ENCODE peak calls at places on chromosome 6, in five cellular contexts. N, J, M, T and E are unnamed samples.

GRCh38 chr6:835476-836160 is 142.7 kb upstream of the EXOC2 start:
- DNase-seq in N (no peak), J (no peak), M (no peak), T (no peak), E (no peak)

GRCh38 chr6:7532232-7532631 is 9.2 kb upstream of the DSP start:
- DNase-seq in N (no peak), J (no peak), M (no peak), T (no peak), E (no peak)

GRCh38 chr6:108731229-108731565 is 117.0 kb upstream of the ARMC2 start:
- DNase-seq in N (no peak), J (no peak), M (no peak), T (no peak), E (no peak)

GRCh38 chr6:116434056-116434725 is 27.0 kb upstream of the CALHM6 start:
- DNase-seq in N (no peak), J (no peak), M (no peak), T (no peak), E (no peak)

GRCh38 chr6:142946924-142947701 is 2.1 kb upstream of the HIVEP2 start:
- DNase-seq in N (no peak), J (no peak), M (peak; percentile 67), T (peak; percentile 66), E (no peak)

GRCh38 chr6:20400476-20401402 is 940 bp upstream of the E2F3 start:
- DNase-seq in N (peak; percentile 84), J (no peak), M (peak; percentile 50), T (peak; percentile 79), E (peak; percentile 65)

GRCh38 chr6:87151786-87152527 is 3.4 kb upstream of the ZNF292 start:
- DNase-seq in N (no peak), J (no peak), M (no peak), T (no peak), E (peak; percentile 47)

GRCh38 chr6:26472549-26473245 is 14.9 kb downstream of the BTN2A1 start:
- DNase-seq in N (no peak), J (no peak), M (no peak), T (no peak), E (no peak)

GRCh38 chr6:33117826-33118277 is 42.1 kb downstream of the HLA-DPB1 start:
- DNase-seq in N (no peak), J (peak; percentile 27), M (no peak), T (no peak), E (no peak)

GRCh38 chr6:97312241-97312640 is 29.2 kb upstream of the MMS22L start:
- DNase-seq in N (no peak), J (no peak), M (no peak), T (no peak), E (no peak)

GRCh38 chr6:2632368-2632767 is 118.4 kb downstream of the MYLK4 start:
- DNase-seq in N (no peak), J (no peak), M (no peak), T (no peak), E (no peak)

GRCh38 chr6:121521164-121521555 is 85.7 kb downstream of the GJA1 start:
- DNase-seq in N (no peak), J (no peak), M (no peak), T (no peak), E (no peak)

GRCh38 chr6:13724174-13724573 is 12.5 kb upstream of the RANBP9 start:
- DNase-seq in N (peak; percentile 85), J (no peak), M (no peak), T (no peak), E (no peak)

GRCh38 chr6:106820412-106820852 is 154.1 kb downstream of the CD24 start:
- DNase-seq in N (no peak), J (no peak), M (no peak), T (peak; percentile 31), E (no peak)

GRCh38 chr6:85110943-85111342 is 338.9 kb upstream of the NT5E start:
- DNase-seq in N (no peak), J (no peak), M (no peak), T (no peak), E (no peak)

GRCh38 chr6:41040101-41040910 is 1.3 kb upstream of the UNC5CL start:
- DNase-seq in N (no peak), J (no peak), M (peak; percentile 98), T (peak; percentile 33), E (no peak)

GRCh38 chr6:47034919-47035318 is 7.2 kb downstream of the ADGRF1 start:
- DNase-seq in N (peak; percentile 93), J (no peak), M (no peak), T (no peak), E (no peak)

GRCh38 chr6:150857062-150857905 is 8.2 kb upstream of the MTHFD1L start:
- DNase-seq in N (peak; percentile 72), J (no peak), M (peak; percentile 15), T (no peak), E (peak; percentile 44)

GRCh38 chr6:341914-342831 is 49.4 kb upstream of the IRF4 start:
- DNase-seq in N (no peak), J (no peak), M (no peak), T (no peak), E (no peak)

GRCh38 chr6:35486005-35486925 is 10.6 kb downstream of the TEAD3 start:
- DNase-seq in N (no peak), J (no peak), M (no peak), T (no peak), E (no peak)

GRCh38 chr6:146881228-146882181 is 282.7 kb downstream of the ADGB start:
- DNase-seq in N (no peak), J (no peak), M (no peak), T (no peak), E (no peak)

GRCh38 chr6:47203266-47203967 is 106.3 kb downstream of the TNFRSF21 start:
- DNase-seq in N (no peak), J (no peak), M (no peak), T (no peak), E (no peak)

DNA sequence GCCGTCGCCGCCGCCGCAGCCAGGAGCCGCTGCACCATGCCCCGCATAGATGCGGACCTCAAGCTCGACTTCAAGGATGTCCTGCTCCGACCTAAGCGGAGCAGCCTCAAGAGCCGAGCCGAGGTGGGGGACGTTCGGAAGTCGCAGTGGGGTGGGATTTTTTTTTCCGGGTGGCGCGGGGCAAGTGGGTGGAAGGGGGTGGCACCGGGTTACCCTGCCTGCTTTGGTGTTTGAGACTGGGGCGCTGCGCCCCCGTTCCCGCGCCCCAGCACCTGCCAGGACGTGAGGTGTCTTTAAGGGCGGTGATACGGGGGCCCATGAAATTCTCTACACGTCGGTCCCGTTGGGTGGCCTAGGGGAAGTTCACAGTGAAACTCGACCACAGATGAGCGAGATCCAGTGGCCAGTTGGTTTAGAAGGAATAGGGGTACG is 287 bp downstream of the GMPR start:
- DNase-seq in N (no peak), J (no peak), M (no peak), T (peak; percentile 42), E (no peak)
- TF ChIP-seq EZH2 in N (no peak), J (no peak), M (no peak), T (no peak), E (no peak)

DNA sequence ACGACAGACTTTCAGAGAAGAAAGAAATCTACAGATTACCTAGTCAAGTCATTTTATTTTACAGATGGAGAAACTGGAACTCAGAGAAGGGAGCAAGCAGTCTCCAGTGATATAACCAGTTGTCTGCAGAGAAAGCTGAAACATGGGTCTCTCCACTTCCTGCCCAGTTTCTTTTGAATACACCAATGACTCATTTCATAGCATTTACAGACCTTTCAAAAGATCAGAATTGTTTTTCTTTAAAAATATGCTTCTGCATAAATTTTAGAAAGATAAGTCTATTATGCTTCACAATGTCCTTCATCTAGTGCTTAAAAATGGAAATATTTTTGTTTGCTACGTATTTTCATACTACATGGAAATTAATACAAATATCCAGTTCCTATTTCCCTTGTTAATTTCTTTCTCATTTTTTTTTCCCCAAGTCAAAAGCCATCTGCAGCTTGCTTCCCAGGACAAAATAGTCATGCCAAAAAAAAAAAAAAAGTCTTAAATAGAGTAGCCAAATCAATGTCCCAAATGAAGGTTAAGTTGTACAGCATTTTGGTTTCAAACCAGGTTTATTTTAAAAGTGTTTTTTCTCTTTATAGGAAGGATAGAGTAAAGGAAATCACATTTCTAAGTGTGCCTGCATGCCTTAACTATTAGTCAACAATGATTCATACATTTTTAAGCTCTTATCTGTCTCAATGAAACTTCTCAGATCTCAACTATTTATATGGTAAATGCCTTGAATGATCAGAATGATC is 36.9 kb downstream of the ARHGAP18 start:
- DNase-seq in N (peak; percentile 80), J (no peak), M (peak; percentile 55), T (no peak), E (no peak)
- TF ChIP-seq POLR2AphosphoS5 in N (peak; percentile 21), J (no peak), M (no peak), T (no peak), E (no peak)

DNA sequence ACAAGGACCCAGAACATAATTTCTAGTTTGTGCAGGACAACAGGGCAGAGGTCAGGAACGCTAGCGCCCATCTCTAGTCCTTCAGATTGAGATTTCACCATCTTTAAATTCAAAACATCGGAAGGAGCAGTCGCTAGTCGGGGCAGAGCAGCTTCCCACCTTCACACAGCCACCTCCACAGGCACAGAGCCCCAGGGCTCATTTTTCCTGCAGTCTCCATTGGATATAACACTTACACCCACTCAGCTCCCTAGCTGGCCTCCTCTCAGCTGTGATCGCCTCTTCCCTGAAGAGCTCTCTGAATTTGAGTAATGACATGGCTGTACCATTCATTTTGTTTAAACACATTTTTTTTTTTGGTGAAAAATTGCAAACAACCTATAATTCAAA is 1.4 kb upstream of the DLK2 start:
- DNase-seq in N (no peak), J (no peak), M (no peak), T (no peak), E (no peak)
- TF ChIP-seq EZH2 in N (no peak), J (no peak), M (no peak), T (no peak), E (no peak)

GRCh38 chr6:112040933-112041332 is 13.0 kb upstream of the CCN6 start:
- DNase-seq in N (no peak), J (no peak), M (no peak), T (no peak), E (no peak)

GRCh38 chr6:112041535-112041934 is 12.4 kb upstream of the CCN6 start:
- DNase-seq in N (no peak), J (no peak), M (no peak), T (no peak), E (no peak)

GRCh38 chr6:112044196-112044595 is 9.7 kb upstream of the CCN6 start:
- DNase-seq in N (no peak), J (no peak), M (no peak), T (no peak), E (no peak)

GRCh38 chr6:112044856-112045255 is 9.0 kb upstream of the CCN6 start:
- DNase-seq in N (no peak), J (no peak), M (no peak), T (no peak), E (no peak)

DNA sequence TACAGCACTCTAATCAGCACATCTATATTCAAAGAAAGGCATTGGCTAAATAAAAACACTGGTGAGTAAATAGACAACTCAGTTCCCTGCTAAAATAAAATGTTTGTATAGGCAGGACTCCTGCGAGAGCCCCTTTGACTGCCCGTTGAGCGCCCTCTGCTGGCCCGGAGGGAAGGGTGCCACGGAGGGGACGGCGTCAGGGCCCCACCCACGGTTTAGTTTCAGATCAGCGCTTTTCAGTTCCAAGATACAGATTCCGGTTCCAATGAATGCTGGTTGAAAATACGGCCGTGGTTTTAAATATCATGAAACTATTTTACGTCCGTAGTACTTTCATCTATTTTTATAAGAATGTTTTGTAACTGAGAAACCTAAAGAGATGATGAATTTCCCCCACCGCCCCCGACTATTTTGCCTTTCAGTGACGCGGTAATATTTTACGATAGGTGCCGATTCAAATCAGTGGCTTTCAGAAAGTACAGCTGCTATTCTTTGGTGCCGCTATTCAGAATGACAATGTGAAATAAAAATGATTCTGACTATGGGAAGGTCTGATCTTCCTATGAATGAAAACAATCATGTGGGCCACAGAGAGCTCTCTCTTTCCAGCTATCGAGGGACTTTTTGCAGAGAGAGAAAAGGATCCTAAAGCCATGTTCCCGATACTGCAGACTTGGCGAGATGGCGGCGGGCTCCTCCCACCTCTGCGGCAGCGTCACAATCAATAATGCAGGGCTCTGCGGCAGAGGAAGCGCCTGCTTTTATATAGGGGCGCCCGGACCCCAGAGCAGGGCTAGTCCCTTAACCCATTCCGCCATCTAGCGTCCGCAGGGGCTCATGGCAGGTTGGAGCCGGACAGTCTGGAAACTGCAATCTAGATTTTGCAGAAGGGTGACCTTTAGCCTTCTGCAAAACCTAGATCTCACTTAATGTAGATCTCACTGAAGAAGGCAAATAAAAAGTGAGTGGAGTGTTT is 10.6 kb upstream of the CCN6 start:
- DNase-seq in N (peak; percentile 82), J (peak; percentile 87), M (peak; percentile 86), T (peak; percentile 92), E (peak; percentile 73)
- TF ChIP-seq POLR2AphosphoS5 in N (peak; percentile 64), J (peak; percentile 72), M (no peak), T (no peak), E (peak; percentile 68)